ENCODE peak calls at places on chromosomes 12 and 14, in nine cellular contexts. One of them, this sample, is unnamed.

GRCh38 chr12:113766880-113767878 is 198.9 kb downstream of the RBM19 start:
- DNase-seq in activated CD4-positive, CD25-positive, alpha-beta regulatory T cell treated with anti-CD3 and anti-CD28 coated beads, Interleukin-2, amount 50 U/mL, for 72 hours: no peak
- DNase-seq in hepatic stellate cell: peak
- DNase-seq in non-pigmented ciliary epithelial cell: peak
- DNase-seq in nephron progenitor cell: no peak
- DNase-seq in NCI-H226: peak
- DNase-seq in stimulated activated CD4-positive, alpha-beta T cell treated with anti-CD3 and anti-CD28 coated beads, Interleukin-2, amount 100 ng/mL, for 24 hours: no peak
- DNase-seq in ACHN: peak
- DNase-seq in transverse colon: no peak
- DNase-seq in this sample: no peak

GRCh38 chr14:84657866-84658385 is 872.0 kb upstream of the FLRT2 start:
- DNase-seq in non-pigmented ciliary epithelial cell: no peak
- DNase-seq in nephron progenitor cell: no peak
- DNase-seq in activated CD4-positive, CD25-positive, alpha-beta regulatory T cell treated with anti-CD3 and anti-CD28 coated beads, Interleukin-2, amount 50 U/mL, for 72 hours: no peak
- DNase-seq in hepatic stellate cell: no peak
- DNase-seq in stimulated activated CD4-positive, alpha-beta T cell treated with anti-CD3 and anti-CD28 coated beads, Interleukin-2, amount 100 ng/mL, for 24 hours: no peak
- DNase-seq in NCI-H226: peak
- DNase-seq in ACHN: no peak
- DNase-seq in transverse colon: no peak
- DNase-seq in this sample: no peak

GRCh38 chr12:123150273-123150803 is 552 bp downstream of the PITPNM2 start:
- DNase-seq in NCI-H226: no peak
- DNase-seq in transverse colon: peak
- DNase-seq in hepatic stellate cell: peak
- DNase-seq in nephron progenitor cell: no peak
- DNase-seq in ACHN: peak
- DNase-seq in non-pigmented ciliary epithelial cell: no peak
- DNase-seq in activated CD4-positive, CD25-positive, alpha-beta regulatory T cell treated with anti-CD3 and anti-CD28 coated beads, Interleukin-2, amount 50 U/mL, for 72 hours: peak
- DNase-seq in stimulated activated CD4-positive, alpha-beta T cell treated with anti-CD3 and anti-CD28 coated beads, Interleukin-2, amount 100 ng/mL, for 24 hours: peak
- DNase-seq in this sample: peak

GRCh38 chr12:49017764-49018281 is 753 bp downstream of the PRKAG1 start:
- DNase-seq in non-pigmented ciliary epithelial cell: no peak
- DNase-seq in nephron progenitor cell: no peak
- DNase-seq in activated CD4-positive, CD25-positive, alpha-beta regulatory T cell treated with anti-CD3 and anti-CD28 coated beads, Interleukin-2, amount 50 U/mL, for 72 hours: no peak
- DNase-seq in NCI-H226: no peak
- DNase-seq in transverse colon: no peak
- DNase-seq in hepatic stellate cell: peak
- DNase-seq in stimulated activated CD4-positive, alpha-beta T cell treated with anti-CD3 and anti-CD28 coated beads, Interleukin-2, amount 100 ng/mL, for 24 hours: peak
- DNase-seq in ACHN: no peak
- DNase-seq in this sample: no peak

GRCh38 chr12:69027411-69027811 is 94.4 kb upstream of the CPM start:
- DNase-seq in hepatic stellate cell: no peak
- DNase-seq in non-pigmented ciliary epithelial cell: no peak
- DNase-seq in NCI-H226: peak
- DNase-seq in nephron progenitor cell: no peak
- DNase-seq in ACHN: peak
- DNase-seq in stimulated activated CD4-positive, alpha-beta T cell treated with anti-CD3 and anti-CD28 coated beads, Interleukin-2, amount 100 ng/mL, for 24 hours: no peak
- DNase-seq in transverse colon: no peak
- DNase-seq in activated CD4-positive, CD25-positive, alpha-beta regulatory T cell treated with anti-CD3 and anti-CD28 coated beads, Interleukin-2, amount 50 U/mL, for 72 hours: no peak
- DNase-seq in this sample: no peak

GRCh38 chr14:53963491-53964227 is 7.0 kb upstream of the BMP4 start:
- DNase-seq in ACHN: no peak
- DNase-seq in hepatic stellate cell: peak
- DNase-seq in nephron progenitor cell: peak
- DNase-seq in stimulated activated CD4-positive, alpha-beta T cell treated with anti-CD3 and anti-CD28 coated beads, Interleukin-2, amount 100 ng/mL, for 24 hours: peak
- DNase-seq in transverse colon: peak
- DNase-seq in non-pigmented ciliary epithelial cell: no peak
- DNase-seq in NCI-H226: no peak
- DNase-seq in activated CD4-positive, CD25-positive, alpha-beta regulatory T cell treated with anti-CD3 and anti-CD28 coated beads, Interleukin-2, amount 50 U/mL, for 72 hours: no peak
- DNase-seq in this sample: peak

GRCh38 chr12:93957870-93958269 is 190.5 kb upstream of the PLXNC1 start:
- DNase-seq in ACHN: no peak
- DNase-seq in transverse colon: no peak
- DNase-seq in hepatic stellate cell: no peak
- DNase-seq in nephron progenitor cell: no peak
- DNase-seq in activated CD4-positive, CD25-positive, alpha-beta regulatory T cell treated with anti-CD3 and anti-CD28 coated beads, Interleukin-2, amount 50 U/mL, for 72 hours: no peak
- DNase-seq in NCI-H226: no peak
- DNase-seq in stimulated activated CD4-positive, alpha-beta T cell treated with anti-CD3 and anti-CD28 coated beads, Interleukin-2, amount 100 ng/mL, for 24 hours: no peak
- DNase-seq in non-pigmented ciliary epithelial cell: no peak
- DNase-seq in this sample: no peak

GRCh38 chr12:6204533-6205143 is 4.4 kb downstream of the CD9 start:
- DNase-seq in activated CD4-positive, CD25-positive, alpha-beta regulatory T cell treated with anti-CD3 and anti-CD28 coated beads, Interleukin-2, amount 50 U/mL, for 72 hours: no peak
- DNase-seq in nephron progenitor cell: no peak
- DNase-seq in stimulated activated CD4-positive, alpha-beta T cell treated with anti-CD3 and anti-CD28 coated beads, Interleukin-2, amount 100 ng/mL, for 24 hours: no peak
- DNase-seq in transverse colon: no peak
- DNase-seq in ACHN: no peak
- DNase-seq in NCI-H226: no peak
- DNase-seq in hepatic stellate cell: no peak
- DNase-seq in non-pigmented ciliary epithelial cell: no peak
- DNase-seq in this sample: no peak

GRCh38 chr14:101584049-101584859 is 23.0 kb downstream of the DIO3 start:
- DNase-seq in activated CD4-positive, CD25-positive, alpha-beta regulatory T cell treated with anti-CD3 and anti-CD28 coated beads, Interleukin-2, amount 50 U/mL, for 72 hours: no peak
- DNase-seq in stimulated activated CD4-positive, alpha-beta T cell treated with anti-CD3 and anti-CD28 coated beads, Interleukin-2, amount 100 ng/mL, for 24 hours: no peak
- DNase-seq in transverse colon: no peak
- DNase-seq in non-pigmented ciliary epithelial cell: peak
- DNase-seq in ACHN: no peak
- DNase-seq in NCI-H226: peak
- DNase-seq in hepatic stellate cell: peak
- DNase-seq in nephron progenitor cell: no peak
- DNase-seq in this sample: no peak

GRCh38 chr12:94575645-94576393 is 74.5 kb downstream of the TMCC3 start:
- DNase-seq in ACHN: no peak
- DNase-seq in hepatic stellate cell: no peak
- DNase-seq in transverse colon: no peak
- DNase-seq in activated CD4-positive, CD25-positive, alpha-beta regulatory T cell treated with anti-CD3 and anti-CD28 coated beads, Interleukin-2, amount 50 U/mL, for 72 hours: no peak
- DNase-seq in nephron progenitor cell: no peak
- DNase-seq in non-pigmented ciliary epithelial cell: no peak
- DNase-seq in stimulated activated CD4-positive, alpha-beta T cell treated with anti-CD3 and anti-CD28 coated beads, Interleukin-2, amount 100 ng/mL, for 24 hours: no peak
- DNase-seq in NCI-H226: no peak
- DNase-seq in this sample: no peak

GRCh38 chr12:11657511-11657910 is 8.0 kb downstream of the ETV6 start:
- DNase-seq in activated CD4-positive, CD25-positive, alpha-beta regulatory T cell treated with anti-CD3 and anti-CD28 coated beads, Interleukin-2, amount 50 U/mL, for 72 hours: no peak
- DNase-seq in hepatic stellate cell: no peak
- DNase-seq in transverse colon: no peak
- DNase-seq in non-pigmented ciliary epithelial cell: no peak
- DNase-seq in stimulated activated CD4-positive, alpha-beta T cell treated with anti-CD3 and anti-CD28 coated beads, Interleukin-2, amount 100 ng/mL, for 24 hours: no peak
- DNase-seq in ACHN: no peak
- DNase-seq in NCI-H226: peak
- DNase-seq in nephron progenitor cell: no peak
- DNase-seq in this sample: no peak